ENCODE peak calls at places on chromosome 5, in seven cellular contexts. F is myocyte, Y is MV-4-11, I is fibroblast of pulmonary artery, D is activated T-helper 1 cell treated with Interleukin-2 at 50 U/mL for 16 hours, Z is gastrocnemius medialis, M is GM12891. U is an unnamed sample.

GRCh38 chr5:179281688-179282087 is 63.6 kb downstream of the ADAMTS2 start:
- DNase-seq in F (no peak), Y (no peak), I (no peak), D (no peak), Z (no peak), M (no peak), U (no peak)

GRCh38 chr5:58450811-58451629 is 8.9 kb downstream of the PLK2 start:
- DNase-seq in F (peak; percentile 4), Y (peak; percentile 47), I (peak; percentile 67), D (no peak), Z (no peak), M (no peak), U (no peak)

GRCh38 chr5:140113180-140113698 is 670 bp upstream of the PURA start:
- DNase-seq in F (peak; percentile 19), Y (no peak), I (no peak), D (peak; percentile 12), Z (no peak), M (no peak), U (no peak)

GRCh38 chr5:133440467-133441115 is 171.8 kb downstream of the FSTL4 start:
- DNase-seq in F (no peak), Y (no peak), I (no peak), D (no peak), Z (no peak), M (no peak), U (no peak)

GRCh38 chr5:141696431-141696830 is 14.4 kb upstream of the ARAP3 start:
- DNase-seq in F (no peak), Y (no peak), I (no peak), D (no peak), Z (no peak), M (no peak), U (no peak)

GRCh38 chr5:51433052-51433710 is 49.9 kb downstream of the ISL1 start:
- DNase-seq in F (no peak), Y (no peak), I (peak; percentile 1), D (no peak), Z (no peak), M (no peak), U (no peak)

GRCh38 chr5:154483654-154484392 is 5.8 kb upstream of the HAND1 start:
- DNase-seq in F (no peak), Y (no peak), I (no peak), D (no peak), Z (no peak), M (no peak), U (no peak)

GRCh38 chr5:527646-528591 is 3.7 kb upstream of the SLC9A3 start:
- DNase-seq in F (no peak), Y (no peak), I (no peak), D (no peak), Z (no peak), M (peak; percentile 77), U (no peak)

U was measured in fibroblast of lung.